ENCODE peak calls at places on chromosomes 12 and 14, in six cellular contexts. X is right lobe of liver, S is ovary, J is uterus, K is suprapubic skin, O is A549. F is an unnamed sample.

GRCh38 chr12:123115409-123116111 is 35.3 kb downstream of the PITPNM2 start:
- DNase-seq in X (no peak), S (peak; percentile 77), J (peak; percentile 91), K (no peak), O (no peak), F (peak; percentile 64)

GRCh38 chr14:105866841-105867321 is 340.5 kb downstream of the TMEM121 start:
- DNase-seq in X (no peak), S (peak; percentile 1), J (peak; percentile 6), K (peak; percentile 38), O (no peak), F (peak; percentile 5)

GRCh38 chr12:122880668-122881067 is 15.3 kb downstream of the VPS37B start:
- DNase-seq in X (no peak), S (no peak), J (peak; percentile 29), K (no peak), O (peak; percentile 65), F (no peak)

GRCh38 chr12:119181202-119181601 is 2.5 kb downstream of the HSPB8 start:
- DNase-seq in X (no peak), S (no peak), J (no peak), K (no peak), O (no peak), F (no peak)

GRCh38 chr12:106138646-106139421 is at the start of gene NUAK1:
- DNase-seq in X (peak; percentile 82), S (peak; percentile 80), J (peak; percentile 66), K (peak; percentile 79), O (peak; percentile 66), F (peak; percentile 44)

GRCh38 chr14:73428354-73428824 is 30.0 kb downstream of the NUMB start:
- DNase-seq in X (peak; percentile 84), S (no peak), J (no peak), K (no peak), O (no peak), F (no peak)

GRCh38 chr14:96698846-96699543 is 98.2 kb upstream of the VRK1 start:
- DNase-seq in X (no peak), S (no peak), J (no peak), K (no peak), O (no peak), F (no peak)

GRCh38 chr12:130127909-130128763 is 34.1 kb upstream of the FZD10 start:
- DNase-seq in X (no peak), S (no peak), J (peak; percentile 55), K (peak; percentile 78), O (no peak), F (no peak)

GRCh38 chr12:5733136-5733755 is 211.8 kb downstream of the ANO2 start:
- DNase-seq in X (no peak), S (no peak), J (no peak), K (no peak), O (no peak), F (no peak)

GRCh38 chr12:48787791-48788521 is 933 bp downstream of the ADCY6 start:
- DNase-seq in X (no peak), S (no peak), J (no peak), K (no peak), O (no peak), F (no peak)

GRCh38 chr14:80946797-80947196 is 5.3 kb upstream of the CEP128 start:
- DNase-seq in X (no peak), S (no peak), J (no peak), K (no peak), O (no peak), F (no peak)

GRCh38 chr14:57389646-57390036 is 745 bp upstream of the NAA30 start:
- DNase-seq in X (no peak), S (peak; percentile 30), J (no peak), K (no peak), O (no peak), F (peak; percentile 17)

GRCh38 chr12:71558445-71558844 is 105.2 kb downstream of the ZFC3H1 start:
- DNase-seq in X (no peak), S (no peak), J (no peak), K (no peak), O (no peak), F (no peak)

GRCh38 chr14:53278602-53279506 is 125.7 kb upstream of the DDHD1 start:
- DNase-seq in X (no peak), S (no peak), J (no peak), K (no peak), O (no peak), F (no peak)

GRCh38 chr12:124377981-124378509 is 83.2 kb downstream of the RFLNA start:
- DNase-seq in X (no peak), S (peak; percentile 46), J (peak; percentile 37), K (no peak), O (no peak), F (no peak)

GRCh38 chr14:22976620-22977433 is 5.5 kb downstream of the AJUBA start:
- DNase-seq in X (peak; percentile 68), S (no peak), J (no peak), K (peak; percentile 20), O (peak; percentile 31), F (no peak)

GRCh38 chr12:45762185-45763110 is 32.9 kb downstream of the ARID2 start:
- DNase-seq in X (no peak), S (no peak), J (no peak), K (no peak), O (peak; percentile 26), F (no peak)

GRCh38 chr12:104315326-104316224 is 12.0 kb downstream of the EID3 start:
- DNase-seq in X (no peak), S (no peak), J (no peak), K (no peak), O (no peak), F (no peak)

GRCh38 chr14:87805315-87805723 is 187.7 kb downstream of the GALC start:
- DNase-seq in X (peak; percentile 50), S (no peak), J (no peak), K (no peak), O (peak; percentile 16), F (no peak)

GRCh38 chr14:105187935-105188524 is 6.9 kb upstream of the NUDT14 start:
- DNase-seq in X (no peak), S (no peak), J (no peak), K (no peak), O (no peak), F (no peak)

GRCh38 chr12:57736743-57737466 is 1.6 kb downstream of the AGAP2 start:
- DNase-seq in X (no peak), S (no peak), J (no peak), K (no peak), O (no peak), F (no peak)

GRCh38 chr14:65170318-65170717 is 68.0 kb upstream of the MAX start:
- DNase-seq in X (no peak), S (no peak), J (no peak), K (no peak), O (no peak), F (no peak)

DNA sequence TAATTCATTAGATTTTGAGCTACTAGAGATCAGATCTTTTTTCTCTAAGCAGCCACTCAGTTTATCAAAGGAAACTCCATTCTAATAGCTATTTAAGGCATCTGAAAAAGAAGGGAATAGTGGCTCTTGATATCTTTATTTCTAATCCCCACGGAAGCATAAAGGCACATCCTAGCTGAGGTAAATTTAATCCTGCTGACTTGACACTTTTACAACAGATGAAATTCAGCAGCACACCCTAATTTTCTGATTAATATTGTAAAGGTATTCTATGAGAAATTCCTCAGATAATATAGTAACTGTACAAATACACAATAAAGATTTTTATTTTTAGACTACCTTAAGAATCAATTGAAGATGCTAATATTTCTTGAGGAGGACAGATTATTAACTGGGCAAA is 916.4 kb downstream of the TMTC2 start:
- DNase-seq in X (no peak), S (no peak), J (no peak), K (no peak), O (no peak), F (no peak)
- TF ChIP-seq POLR2A in X (no peak), S (no peak), J (no peak), K (no peak), O (no peak), F (no peak)

DNA sequence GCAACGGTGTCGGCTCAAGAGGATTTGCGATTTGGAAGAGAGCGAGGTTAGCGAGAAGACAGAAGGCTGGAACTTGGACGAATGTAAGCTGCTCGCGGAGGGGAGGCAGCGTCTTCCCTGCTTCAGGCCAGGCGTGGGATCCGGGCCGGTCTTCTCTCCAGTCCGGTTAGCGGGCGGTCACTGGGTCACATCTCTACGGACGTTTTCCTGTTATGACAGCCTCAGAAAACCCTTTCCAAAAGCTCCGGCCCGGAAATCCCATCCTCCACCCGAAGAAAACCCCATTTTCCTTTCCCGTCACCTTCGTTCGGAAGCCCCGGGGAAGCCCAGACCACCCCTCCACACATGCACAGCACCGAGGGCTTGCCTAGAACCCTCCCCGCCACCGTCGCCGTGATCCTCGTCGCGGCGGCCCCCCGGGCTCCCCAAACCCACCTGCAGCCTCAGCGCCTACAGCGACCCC is 268 bp downstream of the NDUFB1 start:
- DNase-seq in X (no peak), S (no peak), J (peak; percentile 44), K (no peak), O (no peak), F (peak; percentile 47)
- TF ChIP-seq POLR2A in X (no peak), S (peak; percentile 5), J (no peak), K (no peak), O (peak; percentile 53), F (no peak)

GRCh38 chr14:93332032-93332852 is 594 bp downstream of the BTBD7 start:
- DNase-seq in X (peak; percentile 68), S (peak; percentile 59), J (no peak), K (peak; percentile 73), O (no peak), F (peak; percentile 33)
- TF ChIP-seq POLR2A in X (no peak), S (no peak), J (no peak), K (no peak), O (no peak), F (no peak)

GRCh38 chr12:31591308-31591901 is 469 bp upstream of the DENND5B start:
- DNase-seq in X (peak; percentile 48), S (peak; percentile 48), J (peak; percentile 45), K (peak; percentile 62), O (peak; percentile 29), F (peak; percentile 21)

GRCh38 chr12:31590730-31591307 is at the start of gene DENND5B:
- DNase-seq in X (peak; percentile 90), S (peak; percentile 92), J (peak; percentile 80), K (peak; percentile 69), O (peak; percentile 64), F (peak; percentile 55)

GRCh38 chr12:31589582-31589895 is 1.4 kb downstream of the DENND5B start:
- DNase-seq in X (no peak), S (no peak), J (no peak), K (no peak), O (no peak), F (no peak)

GRCh38 chr12:31588976-31589375 is 2.0 kb downstream of the DENND5B start:
- DNase-seq in X (no peak), S (no peak), J (no peak), K (no peak), O (no peak), F (no peak)

DNA sequence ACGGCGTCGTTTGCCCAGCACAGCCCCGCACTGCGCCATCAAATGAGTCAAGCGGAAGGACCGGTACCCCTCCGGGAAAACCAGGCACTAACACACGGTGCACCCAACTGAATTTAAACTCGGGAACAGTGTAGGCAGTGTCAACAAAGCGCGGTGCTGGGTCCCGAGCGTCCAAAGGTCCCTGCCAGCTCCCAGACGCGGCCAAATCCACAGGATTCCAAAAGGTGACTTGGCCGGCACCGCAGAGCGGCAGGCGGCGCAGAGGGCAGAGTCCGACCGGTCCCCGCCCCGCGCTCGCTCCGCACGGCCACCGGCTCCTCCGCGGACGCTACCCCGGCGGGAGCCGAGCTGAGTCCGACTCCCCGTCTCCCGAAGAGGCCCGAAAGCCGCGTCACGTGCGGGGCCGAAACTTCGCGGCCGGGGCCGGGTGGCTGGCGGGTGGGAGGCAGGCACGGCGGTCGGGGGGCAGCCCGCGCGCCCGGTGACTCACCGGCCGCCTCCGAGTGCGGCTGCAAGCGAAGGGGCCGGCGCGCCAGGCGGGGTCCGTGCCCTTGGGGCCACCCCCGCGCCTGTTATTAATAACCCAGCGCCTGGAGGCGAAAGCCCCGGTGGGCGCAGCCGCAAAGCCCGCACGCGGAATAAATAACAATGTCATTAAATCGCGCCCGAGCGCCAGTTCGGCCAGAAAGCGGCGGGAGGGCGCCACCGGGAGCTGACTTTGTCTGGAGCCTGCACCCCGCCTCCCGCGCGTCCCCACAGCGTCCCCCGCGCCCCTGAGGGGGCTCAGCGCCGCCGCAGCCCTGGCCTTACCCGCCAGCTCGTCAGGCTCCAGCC is 823 bp downstream of the DENND5B start:
- DNase-seq in X (peak; percentile 95), S (peak; percentile 79), J (peak; percentile 60), K (peak; percentile 83), O (peak; percentile 62), F (peak; percentile 69)
- TF ChIP-seq POLR2A in X (peak; percentile 76), S (peak; percentile 4), J (no peak), K (no peak), O (no peak), F (peak; percentile 61)

F was measured in gastrocnemius medialis.